ENCODE peak calls at places on chromosomes 16 and 17, in ten cellular contexts. Q is H54; J is stimulated activated CD8-positive, alpha-beta memory T cell treated with anti-CD3 and anti-CD28 coated beads, Interleukin-15, amount 100 ng/mL, for 24 hours; A is progenitor cell of endocrine pancreas; D is stimulated activated CD4-positive, alpha-beta T cell treated with anti-CD3 and anti-CD28 coated beads, Interleukin-4, amount 100 ng/mL, for 4 hours; W is mucosa of descending colon; Z is GF-D8; H is AG04450; S is occipital lobe; O is uterus. V is an unnamed sample.

GRCh38 chr17:34728771-34729310 is 149.5 kb downstream of the TMEM132E start:
- DNase-seq in Q (no peak), J (no peak), A (no peak), D (no peak), W (no peak), Z (no peak), H (no peak), S (no peak), O (no peak), V (no peak)

GRCh38 chr16:680967-681745 is 946 bp downstream of the STUB1 start:
- DNase-seq in Q (no peak), J (no peak), A (no peak), D (no peak), W (no peak), Z (peak), H (no peak), S (no peak), O (no peak), V (no peak)

GRCh38 chr17:66695098-66695497 is 139.8 kb upstream of the CACNG5 start:
- DNase-seq in Q (no peak), J (no peak), A (no peak), D (no peak), W (no peak), Z (no peak), H (no peak), S (no peak), O (no peak), V (no peak)

GRCh38 chr17:45364531-45365390 is 47.9 kb upstream of the MAP3K14 start:
- DNase-seq in Q (no peak), J (no peak), A (no peak), D (no peak), W (no peak), Z (no peak), H (no peak), S (no peak), O (no peak), V (peak)

GRCh38 chr16:27748868-27749546 is 199.1 kb downstream of the KATNIP start:
- DNase-seq in Q (peak), J (no peak), A (no peak), D (peak), W (peak), Z (no peak), H (peak), S (no peak), O (peak), V (peak)

GRCh38 chr17:12736526-12736925 is 52.8 kb upstream of the ARHGAP44 start:
- DNase-seq in Q (no peak), J (no peak), A (no peak), D (no peak), W (no peak), Z (no peak), H (no peak), S (no peak), O (no peak), V (no peak)

GRCh38 chr17:6862822-6863221 is 31.3 kb upstream of the TEKT1 start:
- DNase-seq in Q (no peak), J (no peak), A (no peak), D (peak), W (no peak), Z (no peak), H (no peak), S (no peak), O (no peak), V (no peak)

GRCh38 chr17:70552230-70552981 is 383.1 kb downstream of the KCNJ2 start:
- DNase-seq in Q (no peak), J (no peak), A (no peak), D (no peak), W (no peak), Z (no peak), H (no peak), S (no peak), O (no peak), V (peak)